ENCODE peak calls at places on chromosome 19, in nine cellular contexts. S is PC-3, F is iPS DF 6.9, B is GM23338, J is RWPE2, V is IMR-90, K is esophagus squamous epithelium, W is aorta, Y is Panc1. P is an unnamed sample.
A peak's percentile ranks its signal among the peaks of the same experiment; 100 is the strongest.

GRCh38 chr19:46218160-46218559 is 11.4 kb upstream of the IGFL1 start:
- DNase-seq in S (peak; percentile 39), F (peak; percentile 43), B (peak; percentile 88), J (no peak), V (peak; percentile 6), K (no peak), W (no peak), Y (no peak), P (peak; percentile 57)

GRCh38 chr19:32971715-32972540 is at the start of the genes CEP89 and FAAP24:
- DNase-seq in S (peak; percentile 99), F (peak; percentile 98), B (peak; percentile 99), J (peak; percentile 97), V (peak; percentile 99), K (peak; percentile 92), W (peak; percentile 99), Y (peak; percentile 100), P (peak; percentile 99)

GRCh38 chr19:32917612-32917996 is 48.0 kb upstream of the SLC7A9 start:
- DNase-seq in S (no peak), F (no peak), B (peak; percentile 30), J (no peak), V (no peak), K (no peak), W (no peak), Y (no peak), P (no peak)

GRCh38 chr19:45906221-45906620 is 3.8 kb upstream of the MYPOP start:
- DNase-seq in S (peak; percentile 47), F (no peak), B (no peak), J (no peak), V (peak; percentile 48), K (no peak), W (no peak), Y (no peak), P (no peak)

GRCh38 chr19:3699071-3699740 is 1.1 kb downstream of the PIP5K1C start:
- DNase-seq in S (peak; percentile 24), F (no peak), B (no peak), J (no peak), V (peak; percentile 34), K (no peak), W (peak; percentile 77), Y (no peak), P (peak; percentile 82)

GRCh38 chr19:39074205-39074692 is 9.9 kb upstream of the ACP7 start:
- DNase-seq in S (no peak), F (no peak), B (no peak), J (no peak), V (no peak), K (no peak), W (no peak), Y (peak; percentile 96), P (no peak)

GRCh38 chr19:41563847-41564514 is 12.0 kb upstream of the CEACAM21 start:
- DNase-seq in S (peak; percentile 22), F (no peak), B (peak; percentile 51), J (no peak), V (no peak), K (no peak), W (no peak), Y (no peak), P (no peak)

GRCh38 chr19:6680141-6680540 is 10.2 kb upstream of the TNFSF14 start:
- DNase-seq in S (peak; percentile 83), F (no peak), B (no peak), J (no peak), V (no peak), K (no peak), W (no peak), Y (no peak), P (no peak)

GRCh38 chr19:33094504-33095067 is 13.6 kb downstream of the GPATCH1 start:
- DNase-seq in S (peak; percentile 3), F (no peak), B (no peak), J (no peak), V (no peak), K (no peak), W (no peak), Y (no peak), P (no peak)

GRCh38 chr19:55460670-55461258 is 678 bp downstream of the ISOC2 start:
- DNase-seq in S (peak; percentile 76), F (no peak), B (peak; percentile 97), J (no peak), V (peak; percentile 74), K (no peak), W (peak; percentile 90), Y (no peak), P (peak; percentile 93)

GRCh38 chr19:54458648-54459281 is 4.8 kb downstream of the LENG9 start:
- DNase-seq in S (no peak), F (no peak), B (no peak), J (no peak), V (no peak), K (no peak), W (peak; percentile 45), Y (no peak), P (peak; percentile 32)

GRCh38 chr19:992670-993055 is 7.6 kb upstream of the GRIN3B start:
- DNase-seq in S (no peak), F (no peak), B (no peak), J (no peak), V (no peak), K (no peak), W (no peak), Y (no peak), P (no peak)
- H3K36me3 ChIP-seq in S (no peaks in the 10 kb centered on the region), F (peaks cover 24% of the 10 kb centered on the region), B (no peaks in the 10 kb centered on the region), J (peaks cover 26% of the 10 kb centered on the region), V (peaks cover 42% of the 10 kb centered on the region), K (peaks cover 6% of the 10 kb centered on the region), W (no peaks in the 10 kb centered on the region), Y (no peaks in the 10 kb centered on the region), P (no peaks in the 10 kb centered on the region)

DNA sequence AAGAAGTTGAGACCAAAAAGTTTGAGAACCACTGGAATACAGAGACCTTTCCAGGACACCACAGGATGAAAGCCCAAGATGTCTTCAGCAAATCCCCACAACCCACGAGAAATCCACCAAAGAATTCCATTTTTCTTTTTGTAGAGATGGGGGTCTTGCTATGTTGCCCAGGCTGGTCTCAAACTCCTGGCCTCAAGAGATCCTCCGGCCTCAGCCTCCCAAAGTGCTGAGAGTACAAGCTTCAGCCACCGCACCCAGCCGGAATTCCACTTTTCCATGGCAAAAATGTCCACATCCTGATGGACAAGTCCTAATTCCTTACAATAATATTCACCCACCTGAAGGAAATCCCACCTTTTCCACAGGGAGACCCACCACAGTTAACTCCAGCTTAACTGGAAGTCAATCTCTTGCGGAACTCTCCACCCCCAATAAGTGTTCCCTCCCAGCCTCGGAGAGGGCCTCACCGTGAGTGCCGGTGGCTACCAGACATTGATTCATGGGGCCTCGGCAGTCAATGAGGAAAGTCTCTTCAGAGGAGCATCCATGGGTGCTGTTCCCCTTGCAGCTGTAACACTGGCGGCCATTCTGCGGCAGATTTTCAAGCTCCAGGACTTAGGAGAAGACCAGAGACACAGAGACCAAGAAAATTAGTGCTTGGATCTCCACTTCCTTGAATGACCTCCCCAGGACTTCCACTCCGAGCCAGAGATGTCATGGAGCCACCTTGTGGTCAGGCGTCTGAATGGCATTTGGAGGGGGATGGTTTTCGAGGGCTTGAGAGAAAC is 12.3 kb upstream of the CADM4 start:
- DNase-seq in S (peak; percentile 59), F (no peak), B (peak; percentile 88), J (no peak), V (peak; percentile 65), K (no peak), W (no peak), Y (peak; percentile 22), P (peak; percentile 86)
- H3K36me3 ChIP-seq in S (peaks cover 33% of the 10 kb centered on the region), F (peaks cover 11% of the 10 kb centered on the region), B (no peaks in the 10 kb centered on the region), J (peaks cover 79% of the 10 kb centered on the region), V (peaks cover 58% of the 10 kb centered on the region), K (no peaks in the 10 kb centered on the region), W (peaks cover 2% of the 10 kb centered on the region), Y (no peaks in the 10 kb centered on the region), P (no peaks in the 10 kb centered on the region)

GRCh38 chr19:48135411-48135810 is 24.8 kb upstream of the PLA2G4C start:
- DNase-seq in S (no peak), F (no peak), B (peak; percentile 29), J (no peak), V (no peak), K (no peak), W (no peak), Y (no peak), P (no peak)
- H3K36me3 ChIP-seq in S (no peaks in the 10 kb centered on the region), F (peaks cover 28% of the 10 kb centered on the region), B (peaks cover 3% of the 10 kb centered on the region), J (peaks cover 16% of the 10 kb centered on the region), V (peaks cover 12% of the 10 kb centered on the region), K (no peaks in the 10 kb centered on the region), W (no peaks in the 10 kb centered on the region), Y (no peaks in the 10 kb centered on the region), P (no peaks in the 10 kb centered on the region)

GRCh38 chr19:650121-650520 is 10.4 kb downstream of the FGF22 start:
- DNase-seq in S (no peak), F (no peak), B (no peak), J (no peak), V (no peak), K (no peak), W (no peak), Y (no peak), P (no peak)

GRCh38 chr19:646798-647565 is 7.3 kb downstream of the FGF22 start:
- DNase-seq in S (no peak), F (no peak), B (no peak), J (no peak), V (no peak), K (no peak), W (no peak), Y (no peak), P (no peak)

GRCh38 chr19:648305-648704 is 8.6 kb downstream of the FGF22 start:
- DNase-seq in S (no peak), F (no peak), B (no peak), J (no peak), V (no peak), K (no peak), W (no peak), Y (no peak), P (no peak)

GRCh38 chr19:647566-648284 is 8.0 kb downstream of the FGF22 start:
- DNase-seq in S (no peak), F (no peak), B (no peak), J (no peak), V (no peak), K (no peak), W (no peak), Y (no peak), P (no peak)

DNA sequence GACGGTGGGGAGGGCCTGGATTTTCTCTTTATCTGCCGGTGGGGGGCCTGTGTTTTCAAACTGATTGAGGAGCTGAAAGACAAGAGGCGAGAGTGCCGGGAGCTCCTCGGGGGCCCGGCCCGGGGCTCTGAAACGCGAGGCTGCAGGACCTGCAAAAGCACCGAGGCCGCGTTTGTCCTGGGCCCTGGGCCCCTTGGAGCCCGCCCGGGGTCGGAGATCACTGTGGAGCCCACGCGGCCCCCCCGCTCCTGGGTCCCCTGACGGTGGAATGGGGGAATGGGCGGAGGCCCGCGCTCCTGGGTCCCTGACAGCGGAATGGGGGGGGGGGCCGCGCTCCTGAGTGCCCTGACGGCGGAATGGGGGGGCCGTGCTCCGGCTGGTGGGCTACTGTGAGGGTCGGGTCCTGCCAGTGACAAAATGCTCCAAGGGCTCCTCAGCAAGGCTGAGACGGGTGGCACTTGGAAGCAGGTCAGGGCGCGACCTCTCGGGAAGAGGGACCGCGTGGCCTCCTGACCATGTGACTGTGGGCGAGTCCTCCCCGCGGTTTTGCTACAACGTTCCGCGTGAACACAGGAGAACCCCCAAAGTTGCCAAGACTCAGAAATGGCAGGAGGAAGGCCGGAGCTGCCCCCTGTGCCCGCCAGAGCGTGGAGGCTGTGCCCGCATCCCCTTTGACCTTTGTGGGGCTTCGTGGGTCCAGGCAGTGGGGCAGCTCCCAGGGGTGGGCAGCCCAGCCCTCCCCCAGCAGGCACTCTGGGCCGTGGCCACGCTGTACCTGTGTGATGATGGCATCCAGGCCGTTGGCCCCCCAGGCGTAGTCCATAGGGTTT is 9.4 kb downstream of the FGF22 start:
- DNase-seq in S (no peak), F (no peak), B (no peak), J (no peak), V (no peak), K (no peak), W (no peak), Y (no peak), P (no peak)
- H3K36me3 ChIP-seq in S (no peaks in the 10 kb centered on the region), F (peaks cover 36% of the 10 kb centered on the region), B (peaks cover 5% of the 10 kb centered on the region), J (peaks cover 35% of the 10 kb centered on the region), V (peaks cover 58% of the 10 kb centered on the region), K (peaks cover 51% of the 10 kb centered on the region), W (peaks cover 4% of the 10 kb centered on the region), Y (no peaks in the 10 kb centered on the region), P (peaks cover 68% of the 10 kb centered on the region)

P was measured in adrenal gland.